ENCODE peak calls at places on chromosome 18, in five cellular contexts. O is neuronal stem cell; F is germinal center; C is activated naive CD8-positive, alpha-beta T cell treated with anti-CD3 and anti-CD28 coated beads for 36 hours; G is Daoy. Q is an unnamed sample.

GRCh38 chr18:49847524-49847923 is 34.2 kb upstream of the ACAA2 start:
- DNase-seq in O (no peak), F (no peak), G (no peak), C (no peak), Q (no peak)

GRCh38 chr18:56085561-56085960 is 497.6 kb upstream of the TCF4 start:
- DNase-seq in C (no peak), F (no peak), G (no peak), O (no peak), Q (no peak)

GRCh38 chr18:34806527-34806926 is 96.4 kb downstream of the DTNA start:
- DNase-seq in O (no peak), G (no peak), C (no peak), F (no peak), Q (peak; percentile 52)

GRCh38 chr18:59340312-59340711 is 18.8 kb downstream of the LMAN1 start:
- DNase-seq in F (no peak), G (no peak), C (no peak), O (no peak), Q (no peak)

GRCh38 chr18:36580874-36581750 is 247.7 kb downstream of the TPGS2 start:
- DNase-seq in G (peak; percentile 50), C (no peak), O (no peak), F (no peak), Q (no peak)

GRCh38 chr18:55510809-55511208 is 77.2 kb downstream of the TCF4 start:
- DNase-seq in F (no peak), O (no peak), C (no peak), G (peak; percentile 65), Q (peak; percentile 99)

GRCh38 chr18:43571078-43571689 is 293.9 kb upstream of the SYT4 start:
- DNase-seq in O (peak; percentile 52), G (no peak), F (peak; percentile 30), C (no peak), Q (peak; percentile 70)

GRCh38 chr18:67790527-67790926 is 274.0 kb upstream of the DSEL start:
- DNase-seq in C (no peak), O (no peak), F (no peak), G (no peak), Q (no peak)

GRCh38 chr18:37661478-37661877 is 95.9 kb upstream of the CELF4 start:
- DNase-seq in F (no peak), G (no peak), O (no peak), C (no peak), Q (no peak)

GRCh38 chr18:34729264-34729663 is 19.2 kb downstream of the DTNA start:
- DNase-seq in F (peak; percentile 8), O (no peak), G (peak; percentile 21), C (no peak), Q (peak; percentile 53)

GRCh38 chr18:49030692-49031443 is 80.1 kb upstream of the SMAD7 start:
- DNase-seq in G (no peak), O (no peak), F (no peak), C (no peak), Q (no peak)

GRCh38 chr18:48790226-48790863 is 160.4 kb downstream of the SMAD7 start:
- DNase-seq in G (no peak), O (no peak), F (no peak), C (no peak), Q (peak; percentile 97)

GRCh38 chr18:39555511-39555910 is 1989.9 kb upstream of the CELF4 start:
- DNase-seq in O (no peak), C (no peak), G (no peak), F (no peak), Q (no peak)

GRCh38 chr18:80178935-80179818 is 68.1 kb downstream of the PARD6G start:
- DNase-seq in F (no peak), O (no peak), C (no peak), G (no peak), Q (no peak)

GRCh38 chr18:9694952-9695495 is 13.1 kb upstream of the RAB31 start:
- DNase-seq in C (no peak), F (no peak), G (no peak), O (no peak), Q (no peak)

GRCh38 chr18:65725421-65726050 is 25.3 kb upstream of the CDH7 start:
- DNase-seq in C (no peak), O (peak; percentile 17), F (no peak), G (no peak), Q (no peak)

GRCh38 chr18:49177812-49178211 is 227.0 kb upstream of the SMAD7 start:
- DNase-seq in F (no peak), G (peak; percentile 13), C (no peak), O (no peak), Q (peak; percentile 9)

GRCh38 chr18:10133516-10133915 is 219.7 kb downstream of the VAPA start:
- DNase-seq in G (no peak), C (no peak), F (no peak), O (no peak), Q (no peak)

GRCh38 chr18:35441857-35442595 is 55.7 kb downstream of the INO80C start:
- DNase-seq in F (no peak), O (no peak), G (no peak), C (no peak), Q (no peak)

GRCh38 chr18:11862468-11863137 is 11.4 kb downstream of the CHMP1B start:
- DNase-seq in F (no peak), C (no peak), G (no peak), O (no peak), Q (no peak)

GRCh38 chr18:48393170-48393569 is 16.0 kb downstream of the ZBTB7C start:
- DNase-seq in F (no peak), C (no peak), G (no peak), O (no peak), Q (no peak)

GRCh38 chr18:23933407-23933806 is 81.1 kb upstream of the TTC39C start:
- DNase-seq in C (no peak), F (no peak), O (no peak), G (no peak), Q (no peak)

GRCh38 chr18:61865466-61866165 is 27.2 kb downstream of the RNF152 start:
- DNase-seq in F (no peak), G (no peak), O (no peak), C (no peak), Q (no peak)

GRCh38 chr18:13629841-13630747 is 96.3 kb downstream of the FAM210A start:
- DNase-seq in G (peak; percentile 62), F (peak; percentile 75), C (peak; percentile 56), O (peak; percentile 64), Q (peak; percentile 78)

Q was measured in dermis blood vessel endothelial cell.